ENCODE peak calls at places on chromosomes 13 and 19, in six cellular contexts. N is substantia nigra, J is cardiac muscle cell, U is ovary, K is vagina, I is ascending aorta. F is an unnamed sample.

GRCh38 chr19:45769821-45770191 is 754 bp upstream of the SIX5 start:
- DNase-seq in U (peak), I (no peak), K (no peak), N (no peak), J (no peak), F (peak)

GRCh38 chr19:46299004-46299509 is 2.2 kb downstream of the HIF3A start:
- DNase-seq in U (peak), K (no peak), I (peak), N (peak), J (peak), F (peak)

GRCh38 chr19:1168877-1169791 is 4.9 kb downstream of the SBNO2 start:
- DNase-seq in I (no peak), N (no peak), U (peak), K (no peak), J (no peak), F (peak)

GRCh38 chr19:54430306-54431254 is 15.3 kb downstream of the TTYH1 start:
- DNase-seq in K (no peak), N (peak), I (no peak), J (peak), U (peak), F (no peak)

GRCh38 chr13:23436680-23437079 is 3.2 kb upstream of the SACS start:
- DNase-seq in J (no peak), N (no peak), I (no peak), U (no peak), K (no peak), F (no peak)

GRCh38 chr13:110387451-110388140 is 80.5 kb downstream of the COL4A2 start:
- DNase-seq in U (peak), J (no peak), K (no peak), N (no peak), I (peak), F (peak)

GRCh38 chr19:2602391-2603181 is 99.9 kb downstream of the GNG7 start:
- DNase-seq in K (no peak), N (peak), U (peak), J (peak), I (peak), F (peak)

GRCh38 chr13:98910501-98910951 is 67.3 kb downstream of the DOCK9 start:
- DNase-seq in U (no peak), J (no peak), N (no peak), I (no peak), K (no peak), F (no peak)

GRCh38 chr13:79722885-79723445 is 242.0 kb downstream of the NDFIP2 start:
- DNase-seq in N (no peak), U (no peak), I (no peak), K (no peak), J (no peak), F (no peak)

GRCh38 chr19:54142166-54142780 is 4.7 kb downstream of the CNOT3 start:
- DNase-seq in K (no peak), U (no peak), I (no peak), J (no peak), N (no peak), F (no peak)

GRCh38 chr13:77928909-77929308 is 10.3 kb upstream of the EDNRB start:
- DNase-seq in J (no peak), N (no peak), I (no peak), U (no peak), K (no peak), F (no peak)

GRCh38 chr13:77056382-77056781 is 29.4 kb upstream of the FBXL3 start:
- DNase-seq in J (no peak), N (no peak), K (no peak), I (no peak), U (no peak), F (no peak)

GRCh38 chr13:22828081-22828480 is 352.7 kb upstream of the SGCG start:
- DNase-seq in N (no peak), U (no peak), J (no peak), K (no peak), I (no peak), F (no peak)

GRCh38 chr13:26557393-26558073 is at the start of gene WASF3:
- DNase-seq in U (peak), I (peak), K (no peak), J (peak), N (peak), F (peak)

GRCh38 chr13:45196622-45197021 is 4.2 kb downstream of the KCTD4 start:
- DNase-seq in U (no peak), N (no peak), J (peak), K (no peak), I (no peak), F (no peak)

GRCh38 chr19:45865269-45865948 is 1.3 kb downstream of the FOXA3 start:
- DNase-seq in J (no peak), N (no peak), I (no peak), U (no peak), K (no peak), F (no peak)

GRCh38 chr13:49569993-49570689 is 15.2 kb downstream of the RCBTB1 start:
- DNase-seq in K (no peak), J (no peak), U (no peak), N (no peak), I (no peak), F (no peak)

GRCh38 chr13:108961542-108962125 is 332.2 kb downstream of the MYO16 start:
- DNase-seq in N (no peak), J (peak), K (no peak), U (no peak), I (no peak), F (no peak)

GRCh38 chr13:59906413-59907027 is 257.2 kb downstream of the DIAPH3 start:
- DNase-seq in U (no peak), N (no peak), I (no peak), K (no peak), J (peak), F (no peak)

GRCh38 chr19:16571283-16571682 is 932 bp downstream of the SLC35E1 start:
- DNase-seq in K (no peak), I (no peak), N (no peak), U (no peak), J (no peak), F (no peak)

GRCh38 chr13:44411841-44412240 is 38.2 kb downstream of the SERP2 start:
- DNase-seq in I (no peak), J (no peak), K (no peak), U (no peak), N (no peak), F (no peak)

GRCh38 chr13:102277286-102277685 is 124.6 kb downstream of the FGF14 start:
- DNase-seq in J (no peak), N (no peak), U (no peak), K (no peak), I (no peak), F (peak)

GRCh38 chr19:11480927-11481776 is at the start of gene ELAVL3:
- DNase-seq in J (no peak), I (no peak), K (no peak), N (peak), U (no peak), F (no peak)

GRCh38 chr13:25088562-25089221 is 7.2 kb upstream of the PABPC3 start:
- DNase-seq in U (no peak), K (no peak), I (no peak), J (no peak), N (no peak), F (no peak)

GRCh38 chr13:31072041-31072440 is 89.7 kb downstream of the HSPH1 start:
- DNase-seq in N (no peak), J (no peak), K (peak), I (no peak), U (no peak), F (no peak)

GRCh38 chr19:38877781-38878574 is at the start of gene RINL:
- DNase-seq in I (no peak), J (no peak), K (no peak), U (no peak), N (no peak), F (no peak)

GRCh38 chr19:40571831-40572495 is 4.7 kb upstream of the SHKBP1 start:
- DNase-seq in N (no peak), U (no peak), J (no peak), I (no peak), K (no peak), F (no peak)

GRCh38 chr19:14350866-14351265 is 30.4 kb upstream of the ADGRE5 start:
- DNase-seq in J (no peak), I (no peak), K (no peak), U (no peak), N (no peak), F (no peak)

GRCh38 chr19:24004166-24004565 is 82.8 kb upstream of the ZNF254 start:
- DNase-seq in K (no peak), I (no peak), N (no peak), J (no peak), U (no peak), F (no peak)

GRCh38 chr13:98103942-98104880 is 38.7 kb upstream of the FARP1 start:
- DNase-seq in I (no peak), J (no peak), K (no peak), U (no peak), N (no peak), F (no peak)

DNA sequence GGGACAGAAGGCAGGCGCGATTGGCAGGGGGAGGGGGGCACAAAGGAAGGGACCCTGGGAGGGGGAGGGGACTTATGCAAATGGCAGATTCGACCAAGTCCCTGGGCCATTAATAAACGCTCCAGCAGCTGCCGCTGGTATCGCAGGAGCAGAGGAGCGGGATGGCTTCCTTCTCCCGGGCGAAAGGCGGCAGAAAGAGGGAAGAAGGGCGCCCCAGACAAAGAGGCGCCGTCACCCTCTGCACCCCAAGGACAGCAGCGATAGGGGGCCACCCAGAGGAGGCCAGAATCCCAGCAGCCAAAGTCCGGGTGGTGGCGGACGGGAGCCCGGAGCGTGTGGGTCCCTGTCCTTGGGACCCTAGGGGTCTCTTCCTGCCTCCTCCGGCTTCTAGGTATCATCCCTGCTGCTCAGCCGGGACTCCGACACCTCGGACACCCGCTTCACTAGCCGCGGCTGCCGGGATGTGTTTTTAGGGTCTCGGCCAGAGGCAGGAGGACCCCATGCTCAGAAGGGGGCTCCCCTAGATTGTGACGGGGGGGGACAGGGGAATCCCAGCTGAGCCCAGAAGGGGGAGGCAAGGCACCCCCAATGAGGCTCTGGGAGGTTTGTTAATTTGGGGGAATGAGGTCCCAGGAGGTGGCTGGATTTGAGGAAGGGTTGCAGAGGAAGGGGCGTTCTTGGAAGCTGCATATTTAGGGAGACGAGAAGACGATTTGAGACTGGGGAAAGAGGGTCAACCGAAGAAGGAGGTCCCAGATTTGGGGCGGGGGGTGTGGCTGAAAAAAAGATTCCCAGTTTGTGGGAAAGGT is 1.7 kb downstream of the PTPRS start:
- DNase-seq in U (no peak), K (no peak), J (peak), I (no peak), N (no peak), F (no peak)
- H3K27ac ChIP-seq in U (no peak), K (no peak), J (no peak), I (no peak), N (no peak), F (no peak)

GRCh38 chr19:35270381-35270811 is 1.6 kb downstream of the USF2 start:
- DNase-seq in I (no peak), U (no peak), J (no peak), K (no peak), N (no peak), F (no peak)
- H3K27ac ChIP-seq in I (no peak), U (no peak), J (no peak), K (no peak), N (peak), F (peak)

DNA sequence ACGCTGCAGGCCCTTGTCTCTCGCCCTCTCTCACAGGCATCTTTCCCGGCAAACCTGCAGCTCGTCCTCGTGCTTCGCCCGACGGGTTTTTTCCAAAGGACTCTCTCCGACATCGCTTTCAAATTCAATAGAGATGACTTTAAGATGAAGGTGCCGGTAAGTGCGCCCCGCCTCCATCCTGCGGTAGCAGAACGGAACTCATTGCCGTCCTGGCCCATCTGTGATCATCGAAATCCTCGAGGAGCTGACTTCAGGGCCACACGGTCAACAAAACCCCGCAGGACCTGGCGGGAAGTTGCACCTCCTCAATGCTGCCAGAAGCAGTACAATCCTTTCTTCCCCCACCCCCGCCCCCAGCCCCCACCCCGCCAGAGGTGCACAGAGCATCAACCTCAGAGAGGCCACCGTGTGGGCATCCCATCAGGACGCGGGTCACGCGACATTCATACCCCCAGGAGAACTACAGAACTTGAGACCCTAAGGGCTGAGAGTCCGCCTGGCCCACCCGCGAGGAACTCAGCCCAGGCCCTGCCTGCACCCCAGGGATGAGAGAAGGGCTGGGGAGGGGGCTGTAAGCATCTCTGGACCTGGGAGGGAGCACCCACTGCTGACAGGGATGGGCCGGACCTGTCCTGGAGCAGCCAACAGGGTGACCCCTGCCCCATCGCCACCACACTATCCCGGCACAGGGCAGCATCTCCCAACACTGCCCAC is 44.9 kb upstream of the F7 start:
- DNase-seq in J (no peak), U (no peak), N (no peak), K (no peak), I (no peak), F (no peak)
- H3K27ac ChIP-seq in J (no peak), U (no peak), N (peak), K (no peak), I (no peak), F (no peak)

GRCh38 chr19:31905980-31906948 is 439.1 kb upstream of the ZNF507 start:
- DNase-seq in I (no peak), J (no peak), N (no peak), K (no peak), U (no peak), F (peak)

GRCh38 chr19:31902821-31903220 is 442.6 kb upstream of the ZNF507 start:
- DNase-seq in N (no peak), J (no peak), K (no peak), I (no peak), U (no peak), F (no peak)

GRCh38 chr19:31913103-31913710 is 432.2 kb upstream of the ZNF507 start:
- DNase-seq in U (no peak), N (no peak), K (no peak), I (no peak), J (peak), F (no peak)

GRCh38 chr19:31911577-31911976 is 433.8 kb upstream of the ZNF507 start:
- DNase-seq in J (no peak), K (no peak), U (no peak), I (no peak), N (no peak), F (no peak)

DNA sequence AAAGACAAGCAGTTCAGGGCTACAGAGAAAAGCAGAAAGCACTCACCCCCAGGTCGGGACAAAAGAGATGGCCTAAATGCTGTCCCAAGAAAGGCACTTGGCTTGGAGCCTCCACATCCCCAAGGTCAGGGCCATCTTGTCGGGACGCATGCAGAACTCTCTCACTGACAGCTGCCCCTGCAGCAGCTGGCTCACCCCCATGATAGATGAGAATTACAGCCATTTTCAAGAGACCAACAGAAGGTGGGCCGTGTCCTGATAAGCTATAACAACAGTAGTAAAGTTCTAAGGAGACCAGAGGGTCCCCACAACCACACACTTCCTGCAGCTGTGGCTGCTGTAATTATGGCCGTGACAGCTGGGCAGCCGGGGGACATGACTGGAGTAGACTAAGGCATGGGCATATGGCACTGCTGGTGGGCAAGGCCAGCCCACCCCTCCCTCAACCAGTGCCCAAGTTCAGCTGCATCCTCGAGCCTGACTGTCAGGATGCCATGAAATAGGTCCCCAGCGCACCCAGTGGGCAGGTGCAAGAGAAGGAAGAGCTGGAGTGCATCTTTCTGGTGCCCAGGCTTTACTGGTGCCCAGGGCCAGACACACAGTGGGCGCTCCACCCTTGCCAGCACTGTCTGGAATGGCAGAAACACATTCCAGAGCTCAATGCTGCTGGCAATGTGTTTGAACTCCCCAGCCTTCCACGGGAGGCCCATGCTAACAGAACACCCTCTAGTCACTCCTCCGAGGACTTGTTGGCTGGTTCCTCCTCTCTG is 436.7 kb upstream of the ZNF507 start:
- DNase-seq in N (no peak), K (no peak), J (no peak), I (no peak), U (peak), F (no peak)
- H3K27ac ChIP-seq in N (no peak), K (no peak), J (no peak), I (no peak), U (no peak), F (no peak)

DNA sequence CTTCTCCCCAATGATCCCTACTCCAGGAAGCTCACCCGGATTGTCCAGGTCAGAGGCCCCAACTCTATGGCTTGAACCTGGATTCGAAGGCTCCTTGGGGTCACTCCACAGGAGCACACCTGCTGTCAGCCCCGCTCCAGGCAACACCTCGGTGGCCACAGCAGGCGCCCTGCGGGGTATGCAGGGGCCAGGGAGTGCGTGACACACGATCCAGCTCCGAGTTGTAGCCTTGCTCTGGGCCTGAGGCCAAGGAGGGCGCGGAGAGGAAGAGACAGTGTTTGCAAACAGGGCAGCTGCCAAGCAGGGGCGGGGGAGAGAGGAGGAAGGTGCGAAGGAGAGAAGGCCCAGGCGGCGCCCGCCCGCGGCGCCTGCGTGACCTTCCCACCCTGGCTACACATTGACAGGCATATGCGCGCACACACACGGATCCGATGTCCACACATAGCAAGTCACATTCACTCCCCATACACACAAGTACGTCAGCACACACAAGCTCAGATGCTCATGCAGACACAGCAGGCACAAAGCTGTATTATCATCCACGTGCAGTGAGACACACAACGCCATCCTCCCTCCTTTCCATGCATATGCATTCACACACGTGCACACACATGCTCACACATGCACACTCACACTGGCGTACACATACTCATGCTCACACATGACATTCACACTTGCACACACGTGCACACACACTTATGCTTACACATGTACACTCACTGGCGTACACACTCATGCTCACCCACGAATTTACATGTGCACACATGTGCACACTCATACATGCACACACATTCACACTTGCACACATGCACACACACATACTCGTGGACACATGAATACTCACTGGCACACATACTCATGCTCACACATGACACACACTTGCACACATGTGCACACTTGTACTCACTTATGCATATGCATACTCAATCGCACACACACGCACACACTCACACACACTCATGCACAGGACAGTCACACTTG is 10.4 kb downstream of the SBK2 start:
- DNase-seq in U (peak), N (no peak), I (no peak), J (peak), K (no peak), F (peak)
- H3K27ac ChIP-seq in U (no peak), N (no peak), I (no peak), J (peak), K (no peak), F (peak)

F was measured in psoas muscle.